ENCODE peak calls at places on chromosomes 13 and 19, in ten cellular contexts. I is heart left ventricle; A is psoas muscle; S is cardiac muscle cell; J is lung; T is effector memory CD4-positive, alpha-beta T cell; W is tibial nerve; L is CD4-positive, alpha-beta memory T cell; P is PC-9; M is hepatocyte. R is an unnamed sample.

GRCh38 chr19:50728084-50728737 is 5.0 kb downstream of the CLEC11A start:
- DNase-seq in T (no peak), P (no peak), S (peak; percentile 94), W (peak; percentile 62), A (peak; percentile 74), M (peak; percentile 88), I (peak; percentile 84), L (no peak), J (no peak), R (no peak)

GRCh38 chr13:28046981-28047380 is 53.4 kb downstream of the FLT3 start:
- DNase-seq in L (no peak), A (no peak), W (no peak), I (no peak), P (no peak), M (no peak), T (no peak), J (no peak), S (no peak), R (no peak)

GRCh38 chr13:113151745-113152707 is 6.4 kb upstream of the PROZ start:
- DNase-seq in T (no peak), P (no peak), M (peak; percentile 61), L (no peak), W (no peak), S (peak; percentile 70), A (peak; percentile 41), I (peak; percentile 48), J (no peak), R (no peak)

GRCh38 chr19:47507031-47507430 is 7.8 kb downstream of the NAPA start:
- DNase-seq in W (no peak), A (no peak), T (no peak), P (no peak), J (no peak), I (peak; percentile 68), L (no peak), S (no peak), M (peak; percentile 81), R (no peak)

GRCh38 chr19:15247107-15248014 is 15.1 kb upstream of the EPHX3 start:
- DNase-seq in S (no peak), A (no peak), M (no peak), I (peak; percentile 49), T (no peak), L (no peak), J (no peak), P (no peak), W (no peak), R (peak; percentile 45)

GRCh38 chr19:43367822-43368221 is 14.3 kb downstream of the CD177 start:
- DNase-seq in J (no peak), W (no peak), M (no peak), L (no peak), S (no peak), P (no peak), A (no peak), I (no peak), T (no peak), R (no peak)

GRCh38 chr19:35107541-35107939 is 8.1 kb upstream of the FXYD3 start:
- DNase-seq in T (no peak), P (peak; percentile 75), J (no peak), I (no peak), A (no peak), W (peak; percentile 51), M (no peak), S (peak; percentile 79), L (no peak), R (peak; percentile 37)

GRCh38 chr13:109479991-109480696 is 306.2 kb downstream of the IRS2 start:
- DNase-seq in J (no peak), W (no peak), L (no peak), P (no peak), M (peak; percentile 65), S (peak; percentile 69), I (no peak), A (no peak), T (no peak), R (peak; percentile 28)

GRCh38 chr19:7605490-7606222 is 10.0 kb downstream of the CAMSAP3 start:
- DNase-seq in I (no peak), M (no peak), L (no peak), S (peak; percentile 38), W (no peak), P (peak; percentile 17), J (no peak), A (no peak), T (no peak), R (peak; percentile 54)

GRCh38 chr13:20441879-20442278 is 83.8 kb downstream of the CRYL1 start:
- DNase-seq in P (no peak), T (no peak), A (no peak), L (no peak), M (no peak), S (peak; percentile 73), I (no peak), J (no peak), W (no peak), R (no peak)

GRCh38 chr13:99922631-99923404 is 48.7 kb downstream of the ZIC5 start:
- DNase-seq in T (no peak), L (no peak), P (no peak), S (no peak), A (no peak), I (no peak), W (no peak), M (no peak), J (no peak), R (peak; percentile 77)

DNA sequence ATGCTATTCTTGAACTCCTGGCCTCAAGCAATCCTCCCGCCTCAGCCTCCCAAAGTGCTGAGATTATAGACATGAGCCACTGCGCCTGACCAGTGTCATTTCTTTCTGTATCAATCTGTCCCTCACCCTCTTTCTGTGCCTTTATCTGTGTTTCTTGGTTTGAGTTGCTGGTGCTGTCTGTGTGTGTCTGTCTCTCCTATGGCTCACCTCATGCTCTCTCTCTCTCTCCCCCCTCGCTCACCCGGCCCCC is 9.9 kb downstream of the IRF2BP1 start:
- DNase-seq in M (no peak), J (no peak), I (no peak), P (no peak), T (no peak), L (peak; percentile 49), S (peak; percentile 25), A (no peak), W (no peak), R (no peak)
- H3K4me3 ChIP-seq in M (no peak overlapping the region), J (no peak overlapping the region), I (no peak overlapping the region), P (no peak overlapping the region), T (peak overlapping the region; percentile 15), L (no peak overlapping the region), S (no peak overlapping the region), A (no peak overlapping the region), W (no peak overlapping the region), R (no peak overlapping the region)

GRCh38 chr13:33060815-33061214 is 44.6 kb downstream of the KL start:
- DNase-seq in L (no peak), T (no peak), W (no peak), S (no peak), I (no peak), P (no peak), A (no peak), J (no peak), M (no peak), R (no peak)
- H3K27ac ChIP-seq in L (no peak overlapping the region), T (no peak overlapping the region), W (no peak overlapping the region), S (no peak overlapping the region), I (no peak overlapping the region), P (no peak overlapping the region), A (no peak overlapping the region), J (no peak overlapping the region), M (no peak overlapping the region), R (no peak overlapping the region)

GRCh38 chr19:18843960-18844359 is 12.2 kb downstream of the UPF1 start:
- DNase-seq in L (no peak), J (no peak), A (no peak), S (no peak), P (no peak), I (no peak), W (no peak), M (no peak), T (no peak), R (no peak)
- H3K4me1 ChIP-seq in L (peaks cover 91% of the 10 kb centered on the region), J (peaks cover 6% of the 10 kb centered on the region), A (peaks cover 70% of the 10 kb centered on the region), S (peaks cover 15% of the 10 kb centered on the region), P (no peaks in the 10 kb centered on the region), I (peaks cover 72% of the 10 kb centered on the region), W (peaks cover 98% of the 10 kb centered on the region), M (peaks cover 20% of the 10 kb centered on the region), T (peaks cover 46% of the 10 kb centered on the region), R (peaks cover 10% of the 10 kb centered on the region)

GRCh38 chr13:46265292-46265691 is 53.6 kb downstream of the LRRC63 start:
- DNase-seq in P (no peak), I (no peak), J (no peak), T (no peak), L (no peak), W (no peak), M (no peak), S (no peak), A (no peak), R (no peak)

GRCh38 chr13:46274094-46274698 is 62.5 kb downstream of the LRRC63 start:
- DNase-seq in J (no peak), A (no peak), P (no peak), I (no peak), M (no peak), S (no peak), W (no peak), L (no peak), T (no peak), R (no peak)

GRCh38 chr13:46267166-46267565 is 55.4 kb downstream of the LRRC63 start:
- DNase-seq in S (no peak), P (no peak), W (no peak), I (no peak), J (no peak), T (no peak), L (no peak), M (no peak), A (no peak), R (no peak)

GRCh38 chr13:46270416-46270815 is 58.7 kb downstream of the LRRC63 start:
- DNase-seq in J (no peak), L (no peak), A (no peak), S (no peak), P (no peak), I (no peak), W (no peak), T (no peak), M (no peak), R (no peak)
- H3K4me3 ChIP-seq in J (no peak overlapping the region), L (no peak overlapping the region), A (no peak overlapping the region), S (no peak overlapping the region), P (no peak overlapping the region), I (no peak overlapping the region), W (no peak overlapping the region), T (no peak overlapping the region), M (no peak overlapping the region), R (no peak overlapping the region)